ENCODE peak calls at places on chromosome 18, in six cellular contexts. One of them, this sample, is unnamed.

GRCh38 chr18:9871244-9871746 is 14.5 kb upstream of the TXNDC2 start:
- DNase-seq in WERI-Rb-1: no peak
- DNase-seq in posterior cingulate gyrus: no peak
- DNase-seq in lung microvascular endothelial cell: no peak
- DNase-seq in colonic mucosa: no peak
- DNase-seq in heart right ventricle: no peak
- DNase-seq in this sample: no peak

GRCh38 chr18:77167276-77167675 is 34.7 kb upstream of the MBP start:
- DNase-seq in WERI-Rb-1: no peak
- DNase-seq in posterior cingulate gyrus: no peak
- DNase-seq in lung microvascular endothelial cell: no peak
- DNase-seq in colonic mucosa: no peak
- DNase-seq in heart right ventricle: no peak
- DNase-seq in this sample: no peak

GRCh38 chr18:3758531-3758930 is 308.6 kb downstream of the TGIF1 start:
- DNase-seq in WERI-Rb-1: no peak
- DNase-seq in posterior cingulate gyrus: no peak
- DNase-seq in lung microvascular endothelial cell: no peak
- DNase-seq in colonic mucosa: no peak
- DNase-seq in heart right ventricle: no peak
- DNase-seq in this sample: no peak

GRCh38 chr18:37259711-37260110 is 305.9 kb downstream of the CELF4 start:
- DNase-seq in WERI-Rb-1: no peak
- DNase-seq in posterior cingulate gyrus: no peak
- DNase-seq in lung microvascular endothelial cell: no peak
- DNase-seq in colonic mucosa: no peak
- DNase-seq in heart right ventricle: no peak
- DNase-seq in this sample: no peak

GRCh38 chr18:47265197-47265596 is 13.7 kb upstream of the SKOR2 start:
- DNase-seq in WERI-Rb-1: no peak
- DNase-seq in posterior cingulate gyrus: no peak
- DNase-seq in lung microvascular endothelial cell: peak; percentile 37
- DNase-seq in colonic mucosa: no peak
- DNase-seq in heart right ventricle: no peak
- DNase-seq in this sample: peak; percentile 15

GRCh38 chr18:57775937-57776336 is 27.2 kb downstream of the ATP8B1 start:
- DNase-seq in WERI-Rb-1: no peak
- DNase-seq in posterior cingulate gyrus: no peak
- DNase-seq in lung microvascular endothelial cell: no peak
- DNase-seq in colonic mucosa: no peak
- DNase-seq in heart right ventricle: no peak
- DNase-seq in this sample: no peak

GRCh38 chr18:49101230-49101629 is 150.5 kb upstream of the SMAD7 start:
- DNase-seq in WERI-Rb-1: no peak
- DNase-seq in posterior cingulate gyrus: no peak
- DNase-seq in lung microvascular endothelial cell: no peak
- DNase-seq in colonic mucosa: no peak
- DNase-seq in heart right ventricle: no peak
- DNase-seq in this sample: no peak

GRCh38 chr18:74945774-74946545 is 263.0 kb downstream of the PTGR3 start:
- DNase-seq in WERI-Rb-1: no peak
- DNase-seq in posterior cingulate gyrus: no peak
- DNase-seq in lung microvascular endothelial cell: no peak
- DNase-seq in colonic mucosa: no peak
- DNase-seq in heart right ventricle: no peak
- DNase-seq in this sample: no peak

GRCh38 chr18:74499633-74500032 is 3.5 kb downstream of the CNDP2 start:
- DNase-seq in WERI-Rb-1: no peak
- DNase-seq in posterior cingulate gyrus: no peak
- DNase-seq in lung microvascular endothelial cell: peak; percentile 82
- DNase-seq in colonic mucosa: peak; percentile 89
- DNase-seq in heart right ventricle: peak; percentile 37
- DNase-seq in this sample: no peak

GRCh38 chr18:13470555-13471494 is 252.3 kb downstream of the LDLRAD4 start:
- DNase-seq in WERI-Rb-1: no peak
- DNase-seq in posterior cingulate gyrus: no peak
- DNase-seq in lung microvascular endothelial cell: peak; percentile 28
- DNase-seq in colonic mucosa: no peak
- DNase-seq in heart right ventricle: peak; percentile 50
- DNase-seq in this sample: no peak

GRCh38 chr18:29840101-29840500 is 1202.4 kb downstream of the DSC3 start:
- DNase-seq in WERI-Rb-1: no peak
- DNase-seq in posterior cingulate gyrus: no peak
- DNase-seq in lung microvascular endothelial cell: peak; percentile 1
- DNase-seq in colonic mucosa: no peak
- DNase-seq in heart right ventricle: no peak
- DNase-seq in this sample: no peak